ENCODE peak calls at places on chromosomes 16 and 17, in eight cellular contexts. V, T, R, L, N, Z, U and C are unnamed samples.

GRCh38 chr16:6600167-6600566 is 732.5 kb upstream of the RBFOX1 start:
- DNase-seq in V (no peak), T (no peak), R (no peak), L (no peak), N (no peak), Z (no peak), U (no peak), C (no peak)

GRCh38 chr16:69112285-69113129 is 7.1 kb downstream of the HAS3 start:
- DNase-seq in V (peak), T (peak), R (no peak), L (peak), N (no peak), Z (peak), U (no peak), C (no peak)

GRCh38 chr16:84103678-84104077 is 13.1 kb downstream of the MBTPS1 start:
- DNase-seq in V (no peak), T (peak), R (no peak), L (no peak), N (no peak), Z (no peak), U (no peak), C (no peak)

GRCh38 chr16:10834766-10835165 is 16.2 kb upstream of the TVP23A start:
- DNase-seq in V (no peak), T (no peak), R (no peak), L (no peak), N (no peak), Z (no peak), U (no peak), C (no peak)

GRCh38 chr17:67994827-67995567 is 1.3 kb downstream of the C17orf58 start:
- DNase-seq in V (no peak), T (no peak), R (no peak), L (no peak), N (no peak), Z (no peak), U (no peak), C (no peak)

GRCh38 chr17:80751070-80751459 is 206.4 kb downstream of the RPTOR start:
- DNase-seq in V (no peak), T (no peak), R (no peak), L (no peak), N (peak), Z (no peak), U (no peak), C (no peak)

GRCh38 chr17:41689497-41690299 is 1.0 kb downstream of the EIF1 start:
- DNase-seq in V (peak), T (peak), R (no peak), L (no peak), N (peak), Z (no peak), U (no peak), C (peak)

GRCh38 chr16:87945351-87946042 is 5.7 kb upstream of the BANP start:
- DNase-seq in V (peak), T (peak), R (no peak), L (peak), N (peak), Z (peak), U (no peak), C (no peak)

GRCh38 chr16:2341456-2342447 is 1.2 kb upstream of the ABCA3 start:
- DNase-seq in V (no peak), T (peak), R (no peak), L (peak), N (no peak), Z (peak), U (no peak), C (no peak)

GRCh38 chr17:61338000-61338864 is 61.4 kb upstream of the TBX2 start:
- DNase-seq in V (no peak), T (no peak), R (no peak), L (peak), N (peak), Z (no peak), U (no peak), C (no peak)

GRCh38 chr17:56595831-56596740 is 2.6 kb downstream of the NOG start:
- DNase-seq in V (peak), T (no peak), R (no peak), L (no peak), N (no peak), Z (peak), U (no peak), C (no peak)

GRCh38 chr17:15274017-15274416 is 8.9 kb upstream of the PMP22 start:
- DNase-seq in V (no peak), T (no peak), R (no peak), L (no peak), N (no peak), Z (no peak), U (no peak), C (no peak)

GRCh38 chr16:58417035-58417434 is 24.8 kb downstream of the GINS3 start:
- DNase-seq in V (no peak), T (no peak), R (no peak), L (no peak), N (no peak), Z (no peak), U (no peak), C (no peak)

GRCh38 chr17:45809484-45809883 is 25.4 kb downstream of the CRHR1 start:
- DNase-seq in V (no peak), T (no peak), R (no peak), L (no peak), N (no peak), Z (no peak), U (no peak), C (no peak)

GRCh38 chr16:49995720-49996119 is 29.3 kb upstream of the CNEP1R1 start:
- DNase-seq in V (no peak), T (no peak), R (no peak), L (no peak), N (no peak), Z (no peak), U (no peak), C (no peak)

GRCh38 chr17:35079547-35079946 is 16.0 kb upstream of the RFFL start:
- DNase-seq in V (no peak), T (no peak), R (no peak), L (no peak), N (no peak), Z (no peak), U (no peak), C (no peak)

GRCh38 chr17:72984925-72985322 is 107.6 kb downstream of the SLC39A11 start:
- DNase-seq in V (no peak), T (no peak), R (no peak), L (no peak), N (no peak), Z (peak), U (no peak), C (no peak)

GRCh38 chr16:81513204-81514040 is 68.8 kb downstream of the CMIP start:
- DNase-seq in V (no peak), T (no peak), R (no peak), L (peak), N (peak), Z (no peak), U (no peak), C (no peak)

GRCh38 chr17:58352843-58353719 is 1.1 kb upstream of the SUPT4H1 start:
- DNase-seq in V (peak), T (peak), R (no peak), L (peak), N (peak), Z (peak), U (no peak), C (no peak)

GRCh38 chr17:52170963-52171572 is 12.6 kb upstream of the CA10 start:
- DNase-seq in V (peak), T (no peak), R (no peak), L (no peak), N (peak), Z (no peak), U (no peak), C (no peak)

GRCh38 chr16:79994413-79994812 is 393.9 kb upstream of the MAF start:
- DNase-seq in V (no peak), T (no peak), R (no peak), L (no peak), N (peak), Z (no peak), U (no peak), C (no peak)

GRCh38 chr16:83912152-83912948 is 13.4 kb downstream of the MLYCD start:
- DNase-seq in V (no peak), T (no peak), R (no peak), L (peak), N (no peak), Z (no peak), U (no peak), C (no peak)

GRCh38 chr16:2081201-2081600 is 33.4 kb downstream of the TSC2 start:
- DNase-seq in V (no peak), T (no peak), R (no peak), L (no peak), N (no peak), Z (no peak), U (no peak), C (no peak)

GRCh38 chr16:9115277-9115676 is 23.8 kb downstream of the HAPSTR1 start:
- DNase-seq in V (no peak), T (no peak), R (no peak), L (no peak), N (no peak), Z (no peak), U (no peak), C (no peak)

GRCh38 chr17:81378941-81379511 is 16.2 kb upstream of the BAHCC1 start:
- DNase-seq in V (no peak), T (no peak), R (no peak), L (no peak), N (no peak), Z (no peak), U (no peak), C (no peak)

GRCh38 chr17:3894927-3895343 is 2.1 kb upstream of the CAMKK1 start:
- DNase-seq in V (no peak), T (peak), R (no peak), L (no peak), N (no peak), Z (peak), U (no peak), C (no peak)

GRCh38 chr17:3894188-3894587 is 1.3 kb upstream of the CAMKK1 start:
- DNase-seq in V (no peak), T (no peak), R (no peak), L (no peak), N (no peak), Z (no peak), U (no peak), C (no peak)

GRCh38 chr17:3893003-3893719 is at the start of gene CAMKK1:
- DNase-seq in V (peak), T (peak), R (peak), L (peak), N (peak), Z (peak), U (peak), C (peak)

GRCh38 chr17:3892095-3892998 is 506 bp downstream of the CAMKK1 start:
- DNase-seq in V (peak), T (peak), R (peak), L (peak), N (peak), Z (peak), U (peak), C (peak)

GRCh38 chr17:3893720-3894116 is 865 bp upstream of the CAMKK1 start:
- DNase-seq in V (no peak), T (no peak), R (no peak), L (no peak), N (no peak), Z (no peak), U (no peak), C (no peak)
- H3K4me3 ChIP-seq in V (peak), T (no peak), R (peak), L (peak), N (peak), Z (peak), U (peak), C (peak)

DNA sequence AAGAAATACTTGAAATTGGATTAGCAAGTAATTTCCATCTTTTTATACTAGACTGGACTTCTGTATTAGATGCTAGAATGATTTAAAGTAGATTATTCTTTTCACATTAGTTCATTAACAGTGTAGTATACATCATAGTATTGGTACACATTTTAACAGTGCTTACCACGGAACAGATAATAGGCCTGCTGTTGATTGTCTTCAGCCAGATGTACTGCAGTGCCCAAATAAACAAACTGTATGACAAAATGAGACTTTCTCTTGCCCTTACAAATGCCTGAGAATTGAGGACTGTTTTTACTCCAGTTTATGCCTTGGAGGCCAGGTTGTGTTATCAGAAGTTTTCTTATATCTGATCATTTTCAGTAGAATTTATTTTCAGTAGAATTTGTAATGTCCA is 631 bp downstream of the EVI2A start:
- DNase-seq in V (no peak), T (no peak), R (no peak), L (no peak), N (no peak), Z (no peak), U (no peak), C (no peak)
- H3K4me3 ChIP-seq in V (no peak), T (peak), R (no peak), L (no peak), N (peak), Z (peak), U (peak), C (peak)

GRCh38 chr17:10799407-10799806 is 4.5 kb downstream of the TMEM238L start:
- DNase-seq in V (no peak), T (no peak), R (no peak), L (no peak), N (no peak), Z (no peak), U (no peak), C (no peak)
- H3K4me3 ChIP-seq in V (no peak), T (no peak), R (no peak), L (no peak), N (no peak), Z (no peak), U (no peak), C (no peak)

DNA sequence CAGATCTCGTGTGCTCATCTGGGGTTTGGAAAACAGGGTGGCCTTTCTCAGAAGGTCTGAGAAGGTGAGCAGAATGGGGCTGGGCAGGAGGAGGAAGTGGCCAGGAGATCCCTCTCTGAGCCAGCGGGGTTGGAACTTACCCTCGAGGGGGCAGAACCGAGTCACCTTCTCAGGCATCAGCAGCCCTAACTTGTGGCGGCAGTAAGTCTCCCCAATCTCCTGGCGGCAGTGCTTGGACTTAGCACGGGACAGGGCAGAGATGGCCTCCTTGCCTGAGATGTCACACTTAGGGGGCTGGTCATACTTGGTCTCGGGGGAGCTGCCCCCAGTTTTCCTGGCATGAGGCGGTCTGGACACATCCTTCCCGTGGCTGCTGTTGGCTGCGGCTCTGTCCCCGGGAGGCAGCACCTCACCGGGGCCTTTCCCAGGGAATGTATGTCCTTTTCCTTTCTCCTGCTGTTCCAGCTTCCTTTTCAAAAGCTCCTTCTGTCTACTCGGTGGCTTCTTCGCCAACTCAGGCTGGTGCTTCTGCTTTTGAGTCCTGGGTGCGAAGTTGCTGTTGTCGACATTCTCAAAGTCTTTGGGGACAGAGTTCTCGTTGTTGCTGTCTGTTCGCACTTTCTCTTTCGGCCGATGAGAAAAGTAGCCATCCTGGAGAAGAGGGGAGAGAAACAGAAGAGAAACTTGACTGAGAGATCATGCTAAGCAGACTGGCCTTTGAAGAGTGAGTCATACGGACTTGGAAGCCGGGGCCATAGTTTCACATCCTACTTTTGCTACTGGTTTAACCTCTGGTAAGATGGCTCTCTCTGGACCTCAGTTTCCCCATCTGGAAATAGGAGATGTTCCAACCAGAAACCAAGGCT is 211.7 kb downstream of the XYLT1 start:
- DNase-seq in V (no peak), T (peak), R (no peak), L (no peak), N (no peak), Z (no peak), U (no peak), C (no peak)
- H3K4me3 ChIP-seq in V (no peak), T (no peak), R (no peak), L (no peak), N (no peak), Z (peak), U (no peak), C (no peak)

GRCh38 chr17:74123350-74123749 is 80.1 kb upstream of the RPL38 start:
- DNase-seq in V (no peak), T (no peak), R (no peak), L (no peak), N (peak), Z (no peak), U (no peak), C (no peak)
- H3K4me3 ChIP-seq in V (no peak), T (no peak), R (no peak), L (no peak), N (no peak), Z (no peak), U (no peak), C (no peak)

GRCh38 chr17:6455321-6455705 is 11.1 kb downstream of the PIMREG start:
- DNase-seq in V (no peak), T (peak), R (no peak), L (no peak), N (no peak), Z (peak), U (no peak), C (peak)
- H3K4me3 ChIP-seq in V (no peak), T (no peak), R (no peak), L (no peak), N (peak), Z (no peak), U (peak), C (no peak)

GRCh38 chr16:86508028-86508946 is 2.0 kb upstream of the FOXF1 start:
- DNase-seq in V (no peak), T (no peak), R (no peak), L (no peak), N (no peak), Z (no peak), U (no peak), C (no peak)
- H3K4me3 ChIP-seq in V (no peak), T (peak), R (peak), L (peak), N (peak), Z (peak), U (peak), C (no peak)

GRCh38 chr17:71145486-71145885 is 975.3 kb upstream of the SOX9 start:
- DNase-seq in V (no peak), T (no peak), R (no peak), L (no peak), N (no peak), Z (no peak), U (no peak), C (no peak)
- H3K4me3 ChIP-seq in V (no peak), T (no peak), R (no peak), L (no peak), N (no peak), Z (no peak), U (no peak), C (no peak)

GRCh38 chr17:64509179-64509578 is 2.4 kb downstream of the CEP95 start:
- DNase-seq in V (no peak), T (no peak), R (no peak), L (no peak), N (no peak), Z (no peak), U (no peak), C (no peak)
- H3K4me3 ChIP-seq in V (no peak), T (no peak), R (peak), L (no peak), N (no peak), Z (no peak), U (no peak), C (no peak)